ENCODE peak calls at places on chromosomes 4 and X, in four cellular contexts. One of them, this sample, is unnamed.

GRCh38 chr4:8260656-8261111 is 8.9 kb upstream of the HTRA3 start:
- DNase-seq in BJ: peak; percentile 90
- DNase-seq in AG04450: peak; percentile 83
- DNase-seq in B cell: no peak
- DNase-seq in this sample: no peak

GRCh38 chr4:186554485-186554884 is 882 bp downstream of the MTNR1A start:
- DNase-seq in BJ: no peak
- DNase-seq in AG04450: no peak
- DNase-seq in B cell: no peak
- DNase-seq in this sample: no peak

GRCh38 chrX:137926090-137926489 is 360.2 kb downstream of the ZIC3 start:
- DNase-seq in BJ: no peak
- DNase-seq in AG04450: no peak
- DNase-seq in B cell: no peak
- DNase-seq in this sample: no peak

GRCh38 chr4:105149771-105150170 is 3.1 kb downstream of the TET2 start:
- DNase-seq in BJ: no peak
- DNase-seq in AG04450: no peak
- DNase-seq in B cell: no peak
- DNase-seq in this sample: no peak

GRCh38 chrX:39855748-39856129 is 242.0 kb downstream of the BCOR start:
- DNase-seq in BJ: no peak
- DNase-seq in AG04450: no peak
- DNase-seq in B cell: peak; percentile 73
- DNase-seq in this sample: peak; percentile 2

GRCh38 chr4:8391972-8392371 is 48.6 kb downstream of the ACOX3 start:
- DNase-seq in BJ: no peak
- DNase-seq in AG04450: peak; percentile 72
- DNase-seq in B cell: no peak
- DNase-seq in this sample: no peak

GRCh38 chrX:56233100-56233499 is 944 bp downstream of the KLF8 start:
- DNase-seq in BJ: no peak
- DNase-seq in AG04450: no peak
- DNase-seq in B cell: no peak
- DNase-seq in this sample: no peak

GRCh38 chr4:138724530-138724929 is 291.1 kb upstream of the NOCT start:
- DNase-seq in BJ: no peak
- DNase-seq in AG04450: no peak
- DNase-seq in B cell: no peak
- DNase-seq in this sample: no peak

GRCh38 chr4:8830611-8831200 is 40.9 kb downstream of the HMX1 start:
- DNase-seq in BJ: no peak
- DNase-seq in AG04450: no peak
- DNase-seq in B cell: no peak
- DNase-seq in this sample: no peak

GRCh38 chrX:10633722-10634121 is 13.3 kb upstream of the MID1 start:
- DNase-seq in BJ: no peak
- DNase-seq in AG04450: peak; percentile 68
- DNase-seq in B cell: no peak
- DNase-seq in this sample: peak; percentile 27

GRCh38 chrX:30414144-30414543 is 105.0 kb upstream of the NR0B1 start:
- DNase-seq in BJ: no peak
- DNase-seq in AG04450: no peak
- DNase-seq in B cell: no peak
- DNase-seq in this sample: no peak

GRCh38 chrX:150566734-150567182 is 1.7 kb upstream of the MTM1 start:
- DNase-seq in BJ: no peak
- DNase-seq in AG04450: no peak
- DNase-seq in B cell: no peak
- DNase-seq in this sample: no peak

GRCh38 chr4:113979157-113979972 is at the start of gene ARSJ:
- DNase-seq in BJ: no peak
- DNase-seq in AG04450: peak; percentile 65
- DNase-seq in B cell: no peak
- DNase-seq in this sample: peak; percentile 60

GRCh38 chr4:74111990-74112389 is 13.0 kb upstream of the CXCL2 start:
- DNase-seq in BJ: no peak
- DNase-seq in AG04450: no peak
- DNase-seq in B cell: no peak
- DNase-seq in this sample: no peak

GRCh38 chr4:75769044-75769443 is 44.7 kb downstream of the USO1 start:
- DNase-seq in BJ: peak; percentile 26
- DNase-seq in AG04450: no peak
- DNase-seq in B cell: no peak
- DNase-seq in this sample: no peak

GRCh38 chr4:110902500-110902899 is 279.6 kb upstream of the PITX2 start:
- DNase-seq in BJ: no peak
- DNase-seq in AG04450: no peak
- DNase-seq in B cell: no peak
- DNase-seq in this sample: no peak

GRCh38 chr4:139819082-139819481 is 153.5 kb downstream of the MGST2 start:
- DNase-seq in BJ: no peak
- DNase-seq in AG04450: no peak
- DNase-seq in B cell: no peak
- DNase-seq in this sample: no peak

GRCh38 chr4:177385576-177386320 is 56.5 kb downstream of the AGA start:
- DNase-seq in BJ: no peak
- DNase-seq in AG04450: no peak
- DNase-seq in B cell: no peak
- DNase-seq in this sample: no peak

GRCh38 chrX:76427560-76428242 is at the start of gene MAGEE1:
- DNase-seq in BJ: peak; percentile 5
- DNase-seq in AG04450: no peak
- DNase-seq in B cell: peak; percentile 85
- DNase-seq in this sample: peak; percentile 2

GRCh38 chr4:160318567-160319220 is 1215.8 kb downstream of the RAPGEF2 start:
- DNase-seq in BJ: no peak
- DNase-seq in AG04450: no peak
- DNase-seq in B cell: no peak
- DNase-seq in this sample: no peak

GRCh38 chr4:14336656-14337055 is 665.6 kb upstream of the CPEB2 start:
- DNase-seq in BJ: no peak
- DNase-seq in AG04450: no peak
- DNase-seq in B cell: no peak
- DNase-seq in this sample: no peak

GRCh38 chr4:59689149-59689548 is 1511.0 kb upstream of the ADGRL3 start:
- DNase-seq in BJ: no peak
- DNase-seq in AG04450: no peak
- DNase-seq in B cell: no peak
- DNase-seq in this sample: no peak

GRCh38 chrX:13201605-13202219 is 118.1 kb downstream of the ATXN3L start:
- DNase-seq in BJ: no peak
- DNase-seq in AG04450: no peak
- DNase-seq in B cell: no peak
- DNase-seq in this sample: no peak

GRCh38 chr4:151409470-151410313 is 716 bp downstream of the FHIP1A start:
- DNase-seq in BJ: no peak
- DNase-seq in AG04450: no peak
- DNase-seq in B cell: no peak
- DNase-seq in this sample: no peak

GRCh38 chr4:15756361-15756861 is 21.7 kb upstream of the CD38 start:
- DNase-seq in BJ: no peak
- DNase-seq in AG04450: no peak
- DNase-seq in B cell: peak; percentile 50
- DNase-seq in this sample: no peak

GRCh38 chrX:153469811-153470410 is 465 bp downstream of the HAUS7 start:
- DNase-seq in BJ: no peak
- DNase-seq in AG04450: no peak
- DNase-seq in B cell: peak; percentile 40
- DNase-seq in this sample: no peak

GRCh38 chr4:139795476-139795875 is 129.9 kb downstream of the MGST2 start:
- DNase-seq in BJ: no peak
- DNase-seq in AG04450: no peak
- DNase-seq in B cell: no peak
- DNase-seq in this sample: no peak

GRCh38 chrX:40727599-40728252 is 7.6 kb downstream of the MED14 start:
- DNase-seq in BJ: no peak
- DNase-seq in AG04450: no peak
- DNase-seq in B cell: no peak
- DNase-seq in this sample: no peak

GRCh38 chrX:69019073-69019890 is 146.0 kb downstream of the PJA1 start:
- DNase-seq in BJ: no peak
- DNase-seq in AG04450: no peak
- DNase-seq in B cell: no peak
- DNase-seq in this sample: no peak

GRCh38 chr4:156788782-156789181 is 182.8 kb downstream of the PDGFC start:
- DNase-seq in BJ: no peak
- DNase-seq in AG04450: no peak
- DNase-seq in B cell: no peak
- DNase-seq in this sample: no peak

GRCh38 chr4:38275331-38275821 is 315.2 kb downstream of the PTTG2 start:
- DNase-seq in BJ: no peak
- DNase-seq in AG04450: no peak
- DNase-seq in B cell: no peak
- DNase-seq in this sample: no peak

GRCh38 chr4:132071815-132072214 is 1077.3 kb upstream of the PCDH10 start:
- DNase-seq in BJ: peak; percentile 4
- DNase-seq in AG04450: peak; percentile 13
- DNase-seq in B cell: no peak
- DNase-seq in this sample: no peak

GRCh38 chr4:153204247-153205027 is at the start of gene TRIM2:
- DNase-seq in BJ: no peak
- DNase-seq in AG04450: no peak
- DNase-seq in B cell: no peak
- DNase-seq in this sample: no peak

GRCh38 chrX:49726966-49727365 is 31.2 kb upstream of the PAGE1 start:
- DNase-seq in BJ: no peak
- DNase-seq in AG04450: no peak
- DNase-seq in B cell: no peak
- DNase-seq in this sample: no peak

GRCh38 chr4:76219299-76220055 is 5.9 kb upstream of the SCARB2 start:
- DNase-seq in BJ: no peak
- DNase-seq in AG04450: no peak
- DNase-seq in B cell: no peak
- DNase-seq in this sample: no peak

GRCh38 chr4:96736352-96736889 is 896.5 kb downstream of the PDHA2 start:
- DNase-seq in BJ: no peak
- DNase-seq in AG04450: no peak
- DNase-seq in B cell: no peak
- DNase-seq in this sample: peak; percentile 17